ENCODE peak calls at places on chromosomes 3 and 15, in nine cellular contexts. I, A, D, U, P, O, W, J and F are unnamed samples.

GRCh38 chr15:51322622-51323296 is 15.6 kb downstream of the CYP19A1 start:
- DNase-seq in I (peak), A (no peak), D (no peak), U (no peak), P (no peak), O (no peak), W (no peak), J (no peak), F (no peak)

GRCh38 chr3:121491683-121492082 is 54.1 kb downstream of the POLQ start:
- DNase-seq in I (no peak), A (no peak), D (no peak), U (no peak), P (no peak), O (no peak), W (no peak), J (no peak), F (no peak)

GRCh38 chr15:39362832-39363561 is 217.9 kb upstream of the THBS1 start:
- DNase-seq in I (no peak), A (no peak), D (peak), U (no peak), P (no peak), O (no peak), W (no peak), J (no peak), F (peak)

GRCh38 chr3:188323067-188323842 is 169.3 kb downstream of the LPP start:
- DNase-seq in I (no peak), A (no peak), D (no peak), U (no peak), P (no peak), O (no peak), W (no peak), J (no peak), F (no peak)

GRCh38 chr3:160618363-160618762 is 53.0 kb upstream of the KPNA4 start:
- DNase-seq in I (no peak), A (no peak), D (no peak), U (no peak), P (no peak), O (no peak), W (peak), J (no peak), F (no peak)

GRCh38 chr3:107285197-107285596 is 92.0 kb upstream of the CCDC54 start:
- DNase-seq in I (no peak), A (no peak), D (no peak), U (no peak), P (no peak), O (no peak), W (no peak), J (no peak), F (peak)

GRCh38 chr3:161038725-161039124 is 66.4 kb downstream of the B3GALNT1 start:
- DNase-seq in I (no peak), A (no peak), D (no peak), U (no peak), P (no peak), O (no peak), W (peak), J (no peak), F (no peak)

GRCh38 chr3:133276594-133276993 is 123.3 kb upstream of the BFSP2 start:
- DNase-seq in I (no peak), A (no peak), D (peak), U (no peak), P (no peak), O (peak), W (no peak), J (no peak), F (no peak)

GRCh38 chr15:78808550-78808949 is 2.7 kb downstream of the ADAMTS7 start:
- DNase-seq in I (no peak), A (no peak), D (no peak), U (no peak), P (no peak), O (no peak), W (peak), J (no peak), F (peak)

GRCh38 chr3:8987673-8988655 is 24.7 kb upstream of the RAD18 start:
- DNase-seq in I (peak), A (no peak), D (peak), U (peak), P (no peak), O (peak), W (peak), J (peak), F (peak)

GRCh38 chr3:78867409-78868372 is 900.1 kb downstream of the ROBO1 start:
- DNase-seq in I (no peak), A (no peak), D (peak), U (no peak), P (no peak), O (no peak), W (peak), J (no peak), F (no peak)

GRCh38 chr3:121749276-121750086 is at the start of gene GOLGB1:
- DNase-seq in I (peak), A (peak), D (peak), U (peak), P (peak), O (peak), W (peak), J (peak), F (peak)

GRCh38 chr3:72549819-72550581 is 298.2 kb downstream of the SHQ1 start:
- DNase-seq in I (no peak), A (no peak), D (no peak), U (no peak), P (no peak), O (no peak), W (no peak), J (no peak), F (peak)

GRCh38 chr3:50464578-50464977 is 38.9 kb downstream of the CACNA2D2 start:
- DNase-seq in I (no peak), A (no peak), D (peak), U (no peak), P (peak), O (no peak), W (no peak), J (no peak), F (no peak)

GRCh38 chr15:63283126-63283525 is 5.7 kb downstream of the APH1B start:
- DNase-seq in I (peak), A (no peak), D (no peak), U (no peak), P (no peak), O (no peak), W (no peak), J (no peak), F (no peak)

GRCh38 chr3:143139786-143140185 is 20.2 kb downstream of the CHST2 start:
- DNase-seq in I (peak), A (no peak), D (no peak), U (no peak), P (no peak), O (no peak), W (no peak), J (no peak), F (peak)

GRCh38 chr3:140447136-140447535 is 230.7 kb upstream of the TRIM42 start:
- DNase-seq in I (no peak), A (no peak), D (no peak), U (no peak), P (no peak), O (peak), W (peak), J (no peak), F (no peak)

GRCh38 chr15:81239190-81239589 is 42.5 kb downstream of the IL16 start:
- DNase-seq in I (no peak), A (no peak), D (no peak), U (no peak), P (no peak), O (no peak), W (no peak), J (no peak), F (no peak)

GRCh38 chr3:30162579-30162978 is 443.8 kb upstream of the TGFBR2 start:
- DNase-seq in I (no peak), A (no peak), D (no peak), U (no peak), P (no peak), O (no peak), W (peak), J (no peak), F (peak)

GRCh38 chr15:67063689-67064606 is 1.5 kb upstream of the SMAD3 start:
- DNase-seq in I (peak), A (no peak), D (no peak), U (peak), P (no peak), O (no peak), W (no peak), J (peak), F (no peak)

GRCh38 chr3:9809239-9809614 is 835 bp upstream of the TTLL3 start:
- DNase-seq in I (no peak), A (no peak), D (no peak), U (no peak), P (no peak), O (no peak), W (no peak), J (no peak), F (no peak)